ENCODE peak calls at places on chromosomes 3 and 15, in five cellular contexts. S, Z, D, U and G are unnamed samples.

GRCh38 chr15:69869881-69870465 is 227.7 kb downstream of the TLE3 start:
- DNase-seq in S (no peak), Z (no peak), D (no peak), U (no peak), G (no peak)

GRCh38 chr15:75037685-75038084 is 14.3 kb downstream of the PPCDC start:
- DNase-seq in S (no peak), Z (no peak), D (no peak), U (no peak), G (no peak)

GRCh38 chr3:21551019-21551418 is 200.0 kb downstream of the ZNF385D start:
- DNase-seq in S (no peak), Z (peak), D (no peak), U (no peak), G (no peak)

GRCh38 chr3:115713247-115713646 is 89.9 kb downstream of the GAP43 start:
- DNase-seq in S (peak), Z (no peak), D (no peak), U (no peak), G (no peak)

GRCh38 chr3:115660646-115661442 is 37.5 kb downstream of the GAP43 start:
- DNase-seq in S (no peak), Z (no peak), D (no peak), U (no peak), G (no peak)

GRCh38 chr15:77516076-77516475 is 95.4 kb downstream of the HMG20A start:
- DNase-seq in S (no peak), Z (no peak), D (no peak), U (no peak), G (no peak)

GRCh38 chr15:28274211-28274610 is 47.8 kb downstream of the HERC2 start:
- DNase-seq in S (no peak), Z (no peak), D (no peak), U (no peak), G (no peak)

GRCh38 chr3:162354343-162354742 is 857.7 kb downstream of the OTOL1 start:
- DNase-seq in S (peak), Z (no peak), D (no peak), U (no peak), G (no peak)

GRCh38 chr3:105014631-105015030 is 352.1 kb upstream of the ALCAM start:
- DNase-seq in S (peak), Z (no peak), D (peak), U (no peak), G (no peak)

GRCh38 chr3:67509471-67510075 is 144.8 kb downstream of the SUCLG2 start:
- DNase-seq in S (peak), Z (no peak), D (peak), U (no peak), G (no peak)

GRCh38 chr15:101185770-101186169 is 66.1 kb downstream of the CHSY1 start:
- DNase-seq in S (no peak), Z (peak), D (no peak), U (no peak), G (no peak)

GRCh38 chr15:35680951-35681350 is 135.0 kb upstream of the DPH6 start:
- DNase-seq in S (no peak), Z (no peak), D (no peak), U (no peak), G (no peak)

GRCh38 chr3:141875893-141876380 is 506 bp upstream of the ATP1B3 start:
- DNase-seq in S (peak), Z (peak), D (peak), U (peak), G (peak)

GRCh38 chr3:169895037-169895436 is 16.3 kb upstream of the SAMD7 start:
- DNase-seq in S (no peak), Z (no peak), D (no peak), U (no peak), G (no peak)

GRCh38 chr15:33608714-33609113 is 297.9 kb downstream of the RYR3 start:
- DNase-seq in S (no peak), Z (peak), D (no peak), U (no peak), G (no peak)

GRCh38 chr3:125043599-125044151 is 12.1 kb downstream of the HEG1 start:
- DNase-seq in S (no peak), Z (no peak), D (peak), U (no peak), G (no peak)

GRCh38 chr3:9914011-9914410 is 2.9 kb upstream of the IL17RC start:
- DNase-seq in S (no peak), Z (no peak), D (no peak), U (no peak), G (no peak)

GRCh38 chr3:79247367-79248103 is 520.3 kb downstream of the ROBO1 start:
- DNase-seq in S (peak), Z (no peak), D (peak), U (no peak), G (no peak)

DNA sequence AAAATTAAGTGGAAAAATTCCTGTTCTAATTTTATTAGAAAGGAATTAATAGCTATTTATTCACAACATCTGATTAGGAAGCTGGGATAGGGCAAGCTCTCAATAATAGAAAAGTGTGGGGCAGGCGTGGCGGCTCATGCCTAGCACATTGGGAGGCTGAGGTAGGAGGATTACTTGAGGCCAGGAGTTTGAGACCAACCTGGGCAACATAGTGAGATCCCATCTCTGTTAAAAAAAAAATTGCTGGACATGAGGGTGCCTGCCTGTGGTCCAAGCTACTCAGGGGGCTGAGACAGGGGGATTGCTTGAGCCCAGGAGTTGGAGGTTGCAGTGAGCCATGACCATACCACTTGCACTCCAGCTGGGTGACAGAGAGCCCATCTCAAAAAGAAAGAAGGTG is 119.6 kb downstream of the TCF12 start:
- DNase-seq in S (no peak), Z (no peak), D (no peak), U (no peak), G (no peak)
- H2BK120ac ChIP-seq in S (no peak), Z (no peak), D (no peak), U (no peak), G (no peak)

GRCh38 chr3:147392083-147392916 is 14.0 kb downstream of the ZIC4 start:
- DNase-seq in S (no peak), Z (peak), D (no peak), U (no peak), G (peak)
- H3K4me3 ChIP-seq in S (no peak), Z (peak), D (peak), U (peak), G (peak)

GRCh38 chr3:72272356-72272755 is 487.4 kb upstream of the PROK2 start:
- DNase-seq in S (no peak), Z (no peak), D (no peak), U (no peak), G (no peak)
- H2BK120ac ChIP-seq in S (peak), Z (no peak), D (peak), U (no peak), G (no peak)

DNA sequence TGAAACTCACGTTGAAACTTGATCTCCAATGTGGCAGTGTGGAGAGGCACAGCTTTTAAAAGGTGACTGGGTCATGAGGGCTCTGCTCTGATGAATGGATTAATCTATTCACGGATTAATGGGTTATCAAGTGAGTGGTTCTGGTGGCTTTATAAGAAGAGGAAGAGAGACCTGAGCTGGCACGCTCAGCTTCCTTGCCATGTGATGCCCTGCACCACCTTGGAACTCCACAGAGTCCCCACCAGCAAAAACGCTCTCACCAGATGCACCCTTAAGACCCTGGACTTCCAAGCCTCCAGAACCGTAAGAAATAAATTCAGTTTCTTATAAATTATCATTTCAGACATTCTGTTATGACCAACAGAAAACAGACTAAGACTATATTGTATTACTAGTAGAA is 2.6 kb downstream of the PPP1R2 start:
- DNase-seq in S (no peak), Z (no peak), D (no peak), U (no peak), G (no peak)
- H3K4me3 ChIP-seq in S (no peak), Z (no peak), D (peak), U (no peak), G (no peak)

DNA sequence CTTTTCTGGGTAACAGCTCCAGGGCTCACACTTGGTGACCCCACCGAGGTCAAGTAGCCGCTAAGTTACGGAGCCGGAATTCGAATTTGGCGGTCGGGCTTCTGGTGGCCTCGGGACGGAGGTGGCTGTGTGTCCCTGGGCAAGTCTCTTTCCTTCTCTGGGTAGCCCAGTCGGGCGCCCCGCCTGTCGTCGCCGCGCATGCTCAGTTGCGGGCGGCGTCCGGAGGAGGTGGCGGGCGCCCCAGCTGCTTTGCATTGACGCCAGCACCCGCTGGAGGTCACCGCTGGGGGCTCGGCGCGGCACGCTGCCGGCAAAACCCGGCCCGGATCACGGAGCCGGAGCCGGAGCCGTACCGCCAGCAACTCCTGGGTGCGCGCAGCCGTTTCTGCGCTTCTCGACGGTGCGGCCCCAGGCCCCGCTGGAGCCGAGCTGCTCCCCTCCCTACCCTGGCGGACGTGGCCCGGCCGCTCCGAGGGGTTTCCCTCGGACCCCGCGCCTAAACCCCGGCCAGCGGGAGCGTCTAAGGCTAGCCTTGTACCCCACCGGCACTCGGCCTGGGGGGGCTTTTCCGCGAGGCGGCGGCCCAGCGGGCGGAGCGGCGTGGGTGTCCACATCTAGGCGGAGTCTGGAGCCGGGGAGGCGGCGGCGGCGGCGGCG is 474 bp upstream of the PDE8A start:
- DNase-seq in S (peak), Z (peak), D (peak), U (peak), G (peak)
- H2BK120ac ChIP-seq in S (peak), Z (no peak), D (peak), U (no peak), G (peak)

GRCh38 chr3:48422272-48422671 is 7.6 kb downstream of the PLXNB1 start:
- DNase-seq in S (no peak), Z (no peak), D (no peak), U (no peak), G (no peak)

GRCh38 chr3:48423883-48424695 is 5.8 kb downstream of the PLXNB1 start:
- DNase-seq in S (no peak), Z (no peak), D (no peak), U (no peak), G (no peak)

GRCh38 chr3:48422691-48423090 is 7.2 kb downstream of the PLXNB1 start:
- DNase-seq in S (no peak), Z (no peak), D (no peak), U (no peak), G (no peak)

GRCh38 chr3:48425281-48425812 is 4.5 kb downstream of the PLXNB1 start:
- DNase-seq in S (no peak), Z (no peak), D (no peak), U (no peak), G (no peak)

DNA sequence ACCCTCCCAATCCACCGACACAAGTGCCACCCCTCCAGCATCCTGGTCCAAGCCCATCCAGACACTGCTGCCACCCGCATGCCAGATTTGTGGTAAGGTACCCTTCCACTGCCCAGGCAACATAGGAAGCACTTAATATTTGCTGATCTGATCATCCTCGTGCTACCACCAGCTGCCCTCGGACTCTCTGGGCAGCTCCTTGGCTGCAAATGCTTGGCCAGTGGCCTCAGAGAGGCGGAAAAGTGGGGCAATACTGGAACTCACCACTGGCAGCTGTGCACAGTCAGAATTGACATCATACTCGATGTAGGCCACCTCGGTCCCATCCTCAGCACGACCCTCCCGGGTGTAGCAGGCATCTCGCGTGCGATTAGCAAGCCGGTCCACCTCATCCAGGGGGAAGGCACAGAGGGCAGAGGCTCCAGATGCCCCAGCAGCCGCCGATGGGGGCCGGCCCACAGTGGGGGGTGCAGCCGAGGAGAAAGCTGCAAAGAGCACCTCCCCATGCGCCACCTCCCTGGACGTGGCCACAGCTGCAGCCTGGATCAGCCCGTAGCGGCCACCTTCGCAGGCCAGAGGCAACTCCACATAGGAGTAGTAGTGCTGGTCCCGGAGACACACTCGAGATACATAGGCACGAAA is 6.5 kb downstream of the PLXNB1 start:
- DNase-seq in S (no peak), Z (no peak), D (no peak), U (no peak), G (no peak)
- H3K4me3 ChIP-seq in S (no peak), Z (no peak), D (no peak), U (no peak), G (no peak)

GRCh38 chr3:46132565-46132964 is 75.5 kb downstream of the CCR1 start:
- DNase-seq in S (no peak), Z (no peak), D (no peak), U (no peak), G (no peak)
- H2BK120ac ChIP-seq in S (no peak), Z (no peak), D (no peak), U (no peak), G (no peak)

DNA sequence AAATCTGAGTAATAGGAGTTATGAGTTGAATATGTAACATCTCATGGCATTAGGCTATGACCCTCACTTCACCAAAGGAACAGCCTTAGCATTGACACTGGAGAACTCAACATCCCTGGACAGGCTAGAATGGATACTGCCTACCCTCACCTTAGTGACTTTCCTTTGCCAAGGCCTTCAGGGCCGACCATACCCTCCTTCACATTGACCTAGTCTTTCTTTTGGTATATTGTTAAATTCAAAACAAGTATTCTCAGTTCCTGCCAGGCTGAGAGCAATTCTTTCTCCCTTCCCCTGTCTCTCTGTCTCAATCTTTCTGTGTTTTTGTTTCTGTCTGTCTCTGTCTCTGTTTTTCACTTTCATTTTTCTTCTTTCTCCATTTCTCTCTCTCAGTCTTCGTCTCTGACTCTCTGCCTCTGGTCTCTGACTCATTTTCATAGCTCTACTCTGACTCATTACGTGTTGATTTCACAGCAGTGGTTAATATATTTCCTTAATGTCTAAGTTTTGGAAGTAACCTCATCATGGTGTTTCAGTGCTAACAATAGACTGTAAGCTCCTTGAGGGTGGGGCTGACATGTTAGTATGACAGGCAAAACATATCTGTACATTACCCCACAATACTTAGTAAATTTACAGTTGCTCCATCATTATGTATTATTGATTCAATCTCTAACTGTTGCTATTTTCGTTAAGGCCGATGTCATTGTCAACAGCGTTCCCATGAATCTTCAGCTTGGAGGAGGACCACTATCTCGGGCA is 32.5 kb downstream of the PARP15 start:
- DNase-seq in S (peak), Z (no peak), D (peak), U (no peak), G (no peak)
- H3K4me3 ChIP-seq in S (no peak), Z (no peak), D (peak), U (no peak), G (no peak)

GRCh38 chr15:63856711-63857458 is 23.1 kb upstream of the HERC1 start:
- DNase-seq in S (peak), Z (peak), D (peak), U (no peak), G (no peak)
- H2BK120ac ChIP-seq in S (no peak), Z (no peak), D (no peak), U (no peak), G (no peak)